ENCODE peak calls at places on chromosomes 6 and 20, in five cellular contexts. One of them, this sample, is unnamed.

GRCh38 chr6:24987439-24987838 is 51.7 kb upstream of the RIPOR2 start:
- DNase-seq in tibial nerve: no peak
- DNase-seq in A172: no peak
- DNase-seq in heart left ventricle: no peak
- DNase-seq in endodermal cell: no peak
- DNase-seq in this sample: no peak

GRCh38 chr20:30488941-30489601 is 768.4 kb upstream of the DEFB115 start:
- DNase-seq in A172: no peak
- DNase-seq in endodermal cell: peak
- DNase-seq in heart left ventricle: peak
- DNase-seq in tibial nerve: no peak
- DNase-seq in this sample: no peak

GRCh38 chr20:17642404-17643269 is 39.4 kb downstream of the RRBP1 start:
- DNase-seq in tibial nerve: no peak
- DNase-seq in A172: no peak
- DNase-seq in endodermal cell: no peak
- DNase-seq in heart left ventricle: peak
- DNase-seq in this sample: peak

GRCh38 chr6:163780993-163781392 is 366.5 kb downstream of the QKI start:
- DNase-seq in endodermal cell: peak
- DNase-seq in A172: no peak
- DNase-seq in tibial nerve: peak
- DNase-seq in heart left ventricle: peak
- DNase-seq in this sample: peak

GRCh38 chr6:67277312-67277711 is 1357.8 kb upstream of the ADGRB3 start:
- DNase-seq in tibial nerve: no peak
- DNase-seq in A172: no peak
- DNase-seq in endodermal cell: no peak
- DNase-seq in heart left ventricle: no peak
- DNase-seq in this sample: no peak

GRCh38 chr6:57094689-57095088 is 4.7 kb downstream of the ZNF451 start:
- DNase-seq in tibial nerve: no peak
- DNase-seq in heart left ventricle: no peak
- DNase-seq in A172: no peak
- DNase-seq in endodermal cell: no peak
- DNase-seq in this sample: no peak

GRCh38 chr6:56072856-56073255 is 174.5 kb downstream of the COL21A1 start:
- DNase-seq in A172: no peak
- DNase-seq in tibial nerve: no peak
- DNase-seq in heart left ventricle: no peak
- DNase-seq in endodermal cell: no peak
- DNase-seq in this sample: no peak

GRCh38 chr20:45128066-45128465 is 3.8 kb upstream of the WFDC12 start:
- DNase-seq in endodermal cell: no peak
- DNase-seq in tibial nerve: no peak
- DNase-seq in heart left ventricle: no peak
- DNase-seq in A172: peak
- DNase-seq in this sample: no peak

GRCh38 chr20:58716476-58717277 is 24.1 kb downstream of the NPEPL1 start:
- DNase-seq in endodermal cell: peak
- DNase-seq in heart left ventricle: peak
- DNase-seq in tibial nerve: no peak
- DNase-seq in A172: no peak
- DNase-seq in this sample: peak

GRCh38 chr6:122558027-122558426 is 52.2 kb upstream of the PKIB start:
- DNase-seq in heart left ventricle: no peak
- DNase-seq in endodermal cell: no peak
- DNase-seq in tibial nerve: no peak
- DNase-seq in A172: no peak
- DNase-seq in this sample: no peak

GRCh38 chr20:19130613-19130984 is 81.8 kb upstream of the SLC24A3 start:
- DNase-seq in heart left ventricle: no peak
- DNase-seq in tibial nerve: no peak
- DNase-seq in endodermal cell: no peak
- DNase-seq in A172: no peak
- DNase-seq in this sample: no peak

This sample was measured in Right ventricle myocardium superior.